ENCODE peak calls at places on chromosomes 13 and 19, in four cellular contexts. S is choroid plexus epithelial cell, I is body of pancreas, X is neural crest cell. Z is an unnamed sample.

GRCh38 chr19:15249912-15250634 is 17.8 kb upstream of the EPHX3 start:
- DNase-seq in S (peak), X (no peak), I (peak), Z (no peak)

GRCh38 chr19:12133069-12133468 is 7.1 kb downstream of the ZNF20 start:
- DNase-seq in S (peak), I (no peak), X (no peak), Z (no peak)

GRCh38 chr19:10713317-10713716 is 4.6 kb upstream of the DNM2 start:
- DNase-seq in S (no peak), X (no peak), I (no peak), Z (no peak)

GRCh38 chr13:67742478-67742877 is 512.3 kb upstream of the PCDH9 start:
- DNase-seq in S (no peak), I (no peak), X (no peak), Z (no peak)

GRCh38 chr19:34253711-34254551 is 423 bp upstream of the GARRE1 start:
- DNase-seq in S (peak), I (no peak), X (peak), Z (no peak)

GRCh38 chr13:48945626-48946025 is 30.1 kb upstream of the FNDC3A start:
- DNase-seq in X (no peak), S (no peak), I (no peak), Z (no peak)

GRCh38 chr13:59906413-59907027 is 257.2 kb downstream of the DIAPH3 start:
- DNase-seq in I (peak), X (no peak), S (peak), Z (peak)

GRCh38 chr19:39474139-39474620 is 6.5 kb upstream of the TIMM50 start:
- DNase-seq in S (peak), I (peak), X (peak), Z (peak)

GRCh38 chr13:112782433-112783010 is 92.7 kb downstream of the ATP11A start:
- DNase-seq in I (no peak), X (no peak), S (peak), Z (no peak)

GRCh38 chr19:28021316-28022185 is 1191.4 kb downstream of the UQCRFS1 start:
- DNase-seq in X (no peak), S (no peak), I (no peak), Z (no peak)

GRCh38 chr19:13597625-13598024 is 91.3 kb upstream of the CACNA1A start:
- DNase-seq in S (peak), X (peak), I (peak), Z (peak)

GRCh38 chr13:98738213-98738612 is 14.3 kb downstream of the SLC15A1 start:
- DNase-seq in X (no peak), I (no peak), S (no peak), Z (no peak)

GRCh38 chr19:49469828-49470614 is 4.0 kb upstream of the FLT3LG start:
- DNase-seq in X (no peak), S (no peak), I (no peak), Z (no peak)

GRCh38 chr13:40148103-40148502 is 492.6 kb downstream of the COG6 start:
- DNase-seq in I (no peak), S (peak), X (no peak), Z (no peak)

GRCh38 chr13:102847272-102848234 is 1.7 kb downstream of the ERCC5 start:
- DNase-seq in X (no peak), I (no peak), S (peak), Z (no peak)

GRCh38 chr19:30625947-30626346 is 253.8 kb downstream of the ZNF536 start:
- DNase-seq in S (no peak), X (no peak), I (no peak), Z (no peak)

GRCh38 chr13:113889467-113889866 is 25.6 kb upstream of the GAS6 start:
- DNase-seq in X (no peak), I (no peak), S (no peak), Z (no peak)

GRCh38 chr19:38734426-38735256 is 9.6 kb downstream of the CAPN12 start:
- DNase-seq in S (peak), I (no peak), X (no peak), Z (peak)

GRCh38 chr13:71515639-71516038 is 351.4 kb downstream of the DACH1 start:
- DNase-seq in I (no peak), S (no peak), X (no peak), Z (no peak)

GRCh38 chr19:16626796-16627193 is 1.2 kb downstream of the MED26 start:
- DNase-seq in S (no peak), X (no peak), I (no peak), Z (no peak)

GRCh38 chr13:80038371-80038770 is 302.6 kb downstream of the SPRY2 start:
- DNase-seq in I (no peak), X (no peak), S (no peak), Z (no peak)

GRCh38 chr13:100584901-100585300 is 3.7 kb downstream of the GGACT start:
- DNase-seq in S (no peak), X (no peak), I (no peak), Z (no peak)

GRCh38 chr13:23551213-23552008 is 18.8 kb upstream of the TNFRSF19 start:
- DNase-seq in I (no peak), X (no peak), S (no peak), Z (no peak)

GRCh38 chr13:27839809-27840467 is 47.7 kb downstream of the GSX1 start:
- DNase-seq in I (no peak), S (peak), X (no peak), Z (no peak)

GRCh38 chr13:20814224-20814910 is 40.6 kb upstream of the EEF1AKMT1 start:
- DNase-seq in I (peak), S (peak), X (no peak), Z (peak)

GRCh38 chr13:93259527-93260080 is 33.0 kb downstream of the GPC6 start:
- DNase-seq in S (no peak), I (no peak), X (no peak), Z (no peak)

GRCh38 chr19:32336259-32337111 is 8.9 kb upstream of the ZNF507 start:
- DNase-seq in I (no peak), S (peak), X (no peak), Z (no peak)

GRCh38 chr19:51127032-51127431 is 2.3 kb downstream of the SIGLEC9 start:
- DNase-seq in X (no peak), I (no peak), S (no peak), Z (no peak)

GRCh38 chr13:113927661-113928581 is 46.0 kb downstream of the C13orf46 start:
- DNase-seq in X (no peak), I (peak), S (peak), Z (no peak)

GRCh38 chr13:51818771-51819511 is 15.0 kb upstream of the DHRS12 start:
- DNase-seq in I (no peak), X (no peak), S (peak), Z (no peak)

GRCh38 chr13:44726214-44726613 is 150.1 kb upstream of the TSC22D1 start:
- DNase-seq in I (no peak), S (peak), X (no peak), Z (no peak)

GRCh38 chr13:46552302-46552680 is 679 bp upstream of the LRCH1 start:
- DNase-seq in S (no peak), I (no peak), X (peak), Z (no peak)

GRCh38 chr13:49635599-49636433 is 7.5 kb downstream of the ARL11 start:
- DNase-seq in S (peak), I (peak), X (no peak), Z (no peak)

GRCh38 chr13:49932066-49932465 is 4.1 kb downstream of the SPRYD7 start:
- DNase-seq in X (no peak), S (no peak), I (no peak), Z (no peak)

GRCh38 chr13:35157143-35157755 is 215.2 kb downstream of the NBEA start:
- DNase-seq in X (peak), S (peak), I (peak), Z (peak)

GRCh38 chr19:47651691-47652090 is 42.8 kb downstream of the BICRA start:
- DNase-seq in S (no peak), I (no peak), X (no peak), Z (no peak)
- TF ChIP-seq CTCF in S (no peak), I (no peak), X (no peak), Z (no peak)

GRCh38 chr19:5793188-5793587 is 2.2 kb upstream of the DUS3L start:
- DNase-seq in S (no peak), I (no peak), X (no peak), Z (no peak)

GRCh38 chr19:5789886-5790572 is 934 bp downstream of the DUS3L start:
- DNase-seq in X (no peak), S (no peak), I (no peak), Z (no peak)

GRCh38 chr19:5792224-5792623 is 1.3 kb upstream of the DUS3L start:
- DNase-seq in X (no peak), S (no peak), I (no peak), Z (no peak)

GRCh38 chr19:5789201-5789795 is 1.7 kb downstream of the DUS3L start:
- DNase-seq in S (no peak), I (no peak), X (no peak), Z (no peak)

GRCh38 chr19:5790573-5791520 is at the start of gene DUS3L:
- DNase-seq in S (peak), X (peak), I (peak), Z (peak)
- TF ChIP-seq CTCF in S (no peak), X (no peak), I (no peak), Z (no peak)

GRCh38 chr19:4723465-4724251 is at the start of gene DPP9:
- DNase-seq in X (peak), S (peak), I (peak), Z (peak)
- TF ChIP-seq CTCF in X (no peak), S (peak), I (peak), Z (no peak)

DNA sequence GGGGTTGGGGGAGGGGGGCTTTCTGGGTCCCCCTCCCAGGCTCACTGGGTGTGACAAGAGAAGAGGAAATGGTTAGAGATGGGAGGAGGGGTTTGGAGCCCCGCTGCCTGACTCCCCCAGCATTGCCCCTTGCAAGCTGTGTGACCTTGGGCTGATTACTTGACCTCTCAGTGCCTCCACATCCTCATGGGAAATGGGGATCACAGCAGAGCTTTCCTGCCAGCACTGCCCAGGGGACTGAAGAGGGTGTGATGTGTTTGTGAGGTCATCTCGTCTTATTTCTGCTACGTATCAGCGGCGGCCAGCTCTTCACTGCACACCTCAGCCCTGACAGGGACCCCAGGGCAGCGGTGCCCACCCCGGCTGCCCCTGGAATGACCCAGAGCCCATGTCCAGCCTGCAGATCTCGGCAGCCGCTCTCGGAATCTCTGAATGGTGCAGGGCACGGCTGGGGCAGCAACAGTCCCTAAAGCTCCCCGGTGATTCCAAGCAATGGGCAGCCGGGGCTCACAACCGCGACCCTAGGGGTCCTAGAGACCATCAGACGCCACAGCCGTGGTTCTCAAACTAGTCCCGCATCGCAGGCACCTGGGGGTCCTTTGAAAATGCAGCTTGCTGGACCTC is 8.4 kb downstream of the PNMA8B start:
- DNase-seq in X (no peak), I (no peak), S (no peak), Z (no peak)
- TF ChIP-seq CTCF in X (no peak), I (no peak), S (no peak), Z (no peak)

DNA sequence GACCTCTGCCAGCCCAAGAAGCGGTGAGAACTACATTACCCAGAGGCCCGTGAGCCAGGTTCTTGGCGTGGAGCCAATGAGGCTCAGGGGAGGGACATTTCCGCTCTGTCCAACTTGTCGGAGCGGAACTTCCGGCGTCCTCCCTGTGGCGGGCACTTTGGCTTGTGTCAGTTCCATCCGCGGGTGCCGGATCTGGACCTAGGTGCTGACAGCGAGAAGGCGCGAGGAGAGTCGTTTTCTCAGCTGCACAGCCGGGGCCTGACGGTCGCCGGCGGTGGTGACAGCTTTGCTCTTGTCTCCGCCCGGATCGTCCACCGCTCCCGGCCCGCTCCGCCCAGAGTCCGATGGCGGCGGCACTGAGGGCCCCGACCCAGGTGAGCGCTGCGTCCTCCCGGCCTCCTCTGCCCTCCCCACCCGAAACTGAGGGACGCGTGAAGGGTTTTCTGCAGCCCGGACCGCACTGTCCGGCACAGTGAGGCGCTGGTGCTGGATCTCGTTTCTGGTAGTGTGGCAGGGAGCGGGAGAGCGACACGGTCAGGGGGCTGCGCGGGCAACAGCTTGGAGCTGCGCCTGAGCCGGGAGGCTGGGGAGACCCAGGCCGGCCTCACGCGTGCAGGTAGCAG is at the start of gene ZNF530:
- DNase-seq in S (peak), X (peak), I (peak), Z (peak)
- TF ChIP-seq CTCF in S (peak), X (no peak), I (no peak), Z (no peak)

GRCh38 chr19:1054102-1055027 is 12.6 kb upstream of the ARHGAP45 start:
- DNase-seq in S (no peak), X (no peak), I (no peak), Z (no peak)

GRCh38 chr19:1058112-1058511 is 8.9 kb upstream of the ARHGAP45 start:
- DNase-seq in X (no peak), S (no peak), I (no peak), Z (no peak)

GRCh38 chr19:1055028-1055425 is 11.9 kb upstream of the ARHGAP45 start:
- DNase-seq in X (no peak), I (no peak), S (no peak), Z (no peak)

GRCh38 chr19:1055886-1056620 is 10.9 kb upstream of the ARHGAP45 start:
- DNase-seq in X (no peak), S (no peak), I (no peak), Z (no peak)

DNA sequence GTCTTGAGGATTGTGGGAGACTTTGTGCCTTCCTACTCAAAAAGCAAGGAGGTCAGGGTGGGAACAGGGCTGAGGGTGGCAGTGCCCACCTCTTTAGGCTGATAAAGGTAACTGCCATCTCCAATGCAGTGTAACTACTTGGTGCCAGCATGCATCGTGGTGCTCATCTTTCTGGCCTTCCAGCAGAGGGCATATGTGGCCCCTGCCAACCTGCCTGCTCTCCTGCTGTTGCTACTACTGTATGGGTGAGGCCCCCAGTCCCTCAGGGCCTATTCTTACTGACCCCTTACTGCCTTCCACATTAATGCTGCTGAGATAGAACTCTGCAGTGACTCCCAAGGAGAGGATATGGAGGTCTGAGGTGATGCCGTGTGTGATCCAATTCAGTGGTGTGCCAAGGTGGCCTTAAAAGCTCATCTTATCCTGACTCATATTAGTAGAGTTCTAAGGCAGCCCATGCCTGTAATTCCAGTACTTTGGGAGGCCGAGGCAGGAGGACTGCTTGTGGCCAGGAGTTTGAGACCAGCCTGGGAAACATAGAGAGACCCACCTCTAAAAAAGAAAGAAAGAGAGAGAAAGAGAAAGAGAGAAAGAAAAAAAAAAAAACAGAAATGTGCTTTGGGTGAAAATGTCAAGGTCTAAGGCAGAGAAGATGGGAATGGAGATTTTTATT is 9.6 kb upstream of the ARHGAP45 start:
- DNase-seq in I (no peak), S (peak), X (no peak), Z (peak)
- TF ChIP-seq CTCF in I (no peak), S (no peak), X (no peak), Z (no peak)

GRCh38 chr19:18205180-18205915 is 1.5 kb upstream of the RAB3A start:
- DNase-seq in S (peak), X (peak), I (peak), Z (peak)

GRCh38 chr19:18203863-18204393 is at the start of gene RAB3A:
- DNase-seq in S (peak), X (peak), I (peak), Z (peak)

GRCh38 chr19:18204394-18205179 is 745 bp upstream of the RAB3A start:
- DNase-seq in I (no peak), S (no peak), X (peak), Z (peak)

GRCh38 chr19:18203408-18203862 is 407 bp downstream of the RAB3A start:
- DNase-seq in X (no peak), I (peak), S (no peak), Z (no peak)

DNA sequence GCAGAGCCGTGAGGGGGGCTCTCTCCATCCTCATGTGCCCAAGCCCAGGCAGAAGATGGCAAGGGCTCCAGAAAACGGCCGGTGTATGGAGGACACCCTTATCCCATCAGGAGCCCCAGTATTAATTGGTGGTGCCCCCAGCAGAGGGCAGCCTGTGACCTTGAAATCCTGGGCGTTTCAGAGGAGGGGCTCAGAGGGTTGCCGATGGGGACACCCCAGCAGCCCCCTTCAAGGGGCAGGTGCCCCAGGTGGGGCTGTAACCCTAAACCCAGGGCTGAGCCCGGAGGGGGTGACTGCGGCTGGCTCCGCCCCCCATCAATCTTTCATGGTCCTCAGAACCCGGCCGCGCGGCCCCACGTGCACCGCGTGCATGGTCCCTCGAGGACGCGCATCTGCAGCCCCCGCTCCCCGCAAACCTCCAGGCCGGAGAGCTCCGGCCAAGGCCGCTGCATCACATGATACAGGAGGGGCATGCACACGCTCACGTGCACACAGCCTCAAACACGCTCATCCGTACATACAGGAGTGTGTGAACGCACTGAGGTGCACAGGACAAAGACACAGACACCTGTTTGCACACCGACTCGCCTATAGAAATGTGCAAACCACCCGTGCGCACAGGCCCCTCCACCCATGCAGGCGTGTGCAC is 959 bp downstream of the RAB3A start:
- DNase-seq in X (no peak), S (no peak), I (peak), Z (no peak)
- TF ChIP-seq CTCF in X (peak), S (peak), I (no peak), Z (no peak)

DNA sequence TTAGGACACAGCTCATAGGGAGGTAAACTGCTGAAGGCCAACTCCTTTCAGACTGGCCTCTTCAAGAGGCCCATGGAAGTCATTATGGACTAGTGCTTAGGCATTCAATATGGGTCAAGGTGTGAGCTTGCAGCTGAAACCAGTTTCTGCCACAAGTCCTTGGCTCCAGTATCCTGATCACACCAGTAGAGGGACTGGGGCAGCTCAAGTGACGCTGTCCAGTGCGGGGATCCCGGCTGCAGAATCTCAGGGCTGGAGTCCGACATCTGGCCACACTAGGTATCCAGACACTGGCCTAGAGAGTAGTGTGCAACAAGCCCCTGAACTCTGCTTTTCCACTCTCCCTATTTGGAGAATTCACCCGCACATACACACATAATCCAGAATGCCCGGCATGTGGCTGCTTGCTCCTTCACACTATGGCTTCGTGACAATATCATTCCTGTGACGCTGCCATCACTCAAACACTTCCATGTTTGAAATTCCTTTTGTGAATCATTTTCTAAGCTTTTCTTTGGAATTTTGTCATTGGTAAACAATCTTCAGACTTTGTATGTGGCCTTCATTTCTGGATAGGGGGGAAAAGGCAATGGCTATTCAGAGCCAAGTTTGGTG is 425.1 kb downstream of the EFNB2 start:
- DNase-seq in S (no peak), I (no peak), X (no peak), Z (no peak)
- TF ChIP-seq CTCF in S (no peak), I (no peak), X (no peak), Z (no peak)

GRCh38 chr13:37173214-37173613 is 67.8 kb upstream of the CSNK1A1L start:
- DNase-seq in X (no peak), S (peak), I (no peak), Z (no peak)
- TF ChIP-seq CTCF in X (no peak), S (peak), I (no peak), Z (no peak)